ENCODE peak calls at places on chromosomes 12 and 14, in four cellular contexts. G is K562, O is GM12878, T is GM12891. A is an unnamed sample.

GRCh38 chr14:60760648-60761364 is 26.2 kb downstream of the MNAT1 start:
- DNase-seq in O (no peak), T (no peak), G (no peak), A (no peak)

GRCh38 chr14:20630340-20631022 is 11.0 kb downstream of the OR6S1 start:
- DNase-seq in T (no peak), O (no peak), G (peak), A (peak)

GRCh38 chr12:122896662-122897061 is 738 bp upstream of the VPS37B start:
- DNase-seq in T (no peak), G (no peak), O (no peak), A (no peak)

GRCh38 chr14:32913725-32914124 is 25.0 kb upstream of the NPAS3 start:
- DNase-seq in G (no peak), T (no peak), O (no peak), A (no peak)

GRCh38 chr12:11797317-11797913 is 147.9 kb downstream of the ETV6 start:
- DNase-seq in T (no peak), O (no peak), G (no peak), A (peak)

GRCh38 chr14:99899578-99900178 is 106.5 kb downstream of the EML1 start:
- DNase-seq in O (no peak), T (no peak), G (no peak), A (no peak)

GRCh38 chr12:41917827-41918445 is 226.7 kb downstream of the GXYLT1 start:
- DNase-seq in O (no peak), T (no peak), G (no peak), A (no peak)

GRCh38 chr12:109762071-109762672 is 48.5 kb downstream of the FAM222A start:
- DNase-seq in G (no peak), O (no peak), T (no peak), A (no peak)

GRCh38 chr12:14417717-14418116 is 52.2 kb downstream of the ATF7IP start:
- DNase-seq in O (no peak), G (peak), T (peak), A (peak)

GRCh38 chr12:98771811-98772752 is 127.0 kb downstream of the APAF1 start:
- DNase-seq in G (no peak), O (no peak), T (no peak), A (no peak)

GRCh38 chr12:3772380-3772779 is 19.5 kb upstream of the CRACR2A start:
- DNase-seq in O (no peak), G (no peak), T (no peak), A (no peak)

GRCh38 chr14:104332634-104333270 is 194.4 kb downstream of the KIF26A start:
- DNase-seq in T (no peak), O (no peak), G (no peak), A (no peak)

GRCh38 chr12:65566776-65567175 is 257.5 kb upstream of the HMGA2 start:
- DNase-seq in G (no peak), T (no peak), O (no peak), A (no peak)

DNA sequence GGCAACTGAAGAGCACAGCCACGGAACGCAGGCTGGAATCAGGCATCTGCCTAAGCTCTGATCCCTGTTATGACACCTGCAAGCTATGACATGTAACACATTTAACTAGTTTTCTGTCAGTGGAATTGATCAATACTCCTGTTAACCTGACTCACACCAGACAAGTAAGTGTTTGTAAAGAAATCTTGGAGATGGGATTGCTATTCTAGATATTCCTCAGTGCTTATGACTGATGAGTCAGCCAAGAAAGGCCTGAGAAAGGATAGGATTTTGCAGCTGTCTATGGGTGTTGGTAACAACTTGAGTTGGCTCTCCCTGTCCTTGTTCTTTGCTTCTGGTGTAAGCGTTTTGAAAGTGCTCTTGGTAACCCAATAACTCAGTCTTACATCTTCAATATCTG is 110.5 kb downstream of the GPR135 start:
- DNase-seq in O (no peak), G (no peak), T (no peak), A (no peak)
- TF ChIP-seq SPI1 in O (no peak), G (no peak), T (no peak), A (no peak)

DNA sequence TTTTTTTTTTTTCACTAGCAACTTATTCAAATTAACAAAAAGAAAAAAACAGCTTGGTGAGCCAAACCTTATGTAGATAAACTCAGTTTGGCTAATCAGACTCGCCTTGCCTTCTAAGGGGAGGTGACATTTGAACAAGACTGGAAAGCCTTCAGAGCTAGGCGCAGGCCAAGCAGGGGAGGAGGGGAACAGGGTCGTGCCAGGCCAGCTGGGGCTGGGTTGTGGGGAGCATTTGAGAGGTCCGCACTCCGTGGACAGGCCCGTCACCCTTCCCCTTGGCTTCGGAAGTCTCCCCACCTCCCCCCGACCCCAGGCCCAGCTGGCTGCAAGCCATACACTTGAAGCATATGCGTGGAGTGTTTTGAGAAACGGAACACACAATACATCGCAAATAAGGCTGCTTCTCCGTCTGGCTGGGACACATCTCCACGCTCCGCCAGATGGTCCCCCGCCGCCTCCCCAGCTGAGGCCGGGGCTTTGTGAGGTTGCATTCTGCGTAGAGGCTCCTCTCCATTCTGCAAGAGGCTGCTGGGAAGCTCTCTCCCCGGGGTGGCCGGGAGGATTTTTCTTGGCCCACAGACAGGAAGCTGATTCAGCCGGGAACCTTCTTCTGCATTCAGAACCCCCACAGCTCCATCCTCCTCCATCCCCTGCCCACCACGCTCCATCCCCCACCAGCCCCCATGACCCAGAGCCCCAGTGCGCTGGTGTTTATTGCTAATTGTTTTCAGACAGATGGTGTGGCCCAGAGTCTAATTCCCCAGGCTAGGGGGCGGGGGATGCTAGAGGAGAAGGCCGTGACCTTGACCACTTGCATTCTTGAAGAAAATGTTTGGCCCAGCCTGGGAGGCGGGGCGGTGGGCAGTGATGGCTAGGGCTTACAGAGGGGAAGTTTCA is 88.2 kb upstream of the NCOR2 start:
- DNase-seq in T (no peak), G (no peak), O (no peak), A (peak)
- TF ChIP-seq SPI1 in T (no peak), G (no peak), O (no peak), A (no peak)

DNA sequence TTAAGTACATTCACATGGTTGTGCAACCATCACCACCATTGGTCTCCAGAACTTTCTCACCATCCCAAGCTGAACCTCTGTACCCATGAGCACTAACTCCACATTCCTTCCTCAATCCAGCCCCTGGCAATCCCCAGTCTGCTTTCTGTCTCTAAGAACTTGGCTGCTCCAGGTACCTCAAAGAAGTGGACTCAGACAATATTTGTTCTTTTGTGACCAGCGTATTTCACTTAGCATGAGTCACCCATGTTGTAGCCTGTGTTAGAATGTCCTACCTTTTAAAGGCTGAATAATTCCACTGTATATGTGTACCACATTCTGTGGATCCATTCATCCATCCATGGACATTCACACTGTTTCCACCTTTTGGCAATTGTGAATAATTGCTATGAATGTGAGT is 64.6 kb downstream of the SLC24A4 start:
- DNase-seq in G (no peak), O (no peak), T (no peak), A (no peak)
- TF ChIP-seq SPI1 in G (no peak), O (no peak), T (no peak), A (no peak)

DNA sequence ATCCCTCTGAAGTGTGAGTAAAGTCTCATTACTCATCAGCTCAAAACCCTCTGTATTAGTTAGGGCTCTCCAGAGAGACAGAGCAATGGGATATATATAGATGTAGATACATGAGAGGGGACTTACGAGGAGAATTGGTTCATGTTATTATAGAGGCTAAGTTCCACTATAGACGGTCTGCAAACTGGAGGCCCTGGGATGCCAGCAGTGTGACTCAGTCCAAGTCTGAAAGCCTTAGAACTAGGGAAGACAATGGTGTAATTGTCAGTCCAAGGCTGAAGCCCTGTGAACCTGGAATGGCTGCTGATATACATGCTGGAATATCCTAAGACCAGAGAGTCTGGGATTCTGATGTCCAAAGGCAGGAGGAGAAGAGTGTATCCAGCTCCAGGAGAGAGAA is 57.3 kb upstream of the CEP83 start:
- DNase-seq in T (no peak), G (no peak), O (no peak), A (no peak)
- TF ChIP-seq SPI1 in T (no peak), G (no peak), O (no peak), A (no peak)